ENCODE peak calls at places on chromosomes 12 and 14, in nine cellular contexts. M is body of pancreas; F is choroid plexus epithelial cell; J is CD8-positive, alpha-beta T cell; L is heart left ventricle; E is MG63; A is pancreas; W is stomach; Q is testis. N is an unnamed sample.
A peak's percentile ranks its signal among the peaks of the same experiment; 100 is the strongest.

GRCh38 chr12:66063976-66064375 is 66.6 kb downstream of the LLPH start:
- DNase-seq in L (no peak), Q (no peak), W (no peak), M (no peak), F (no peak), A (no peak), J (no peak), E (no peak), N (no peak)

GRCh38 chr12:98421336-98421735 is 94.1 kb upstream of the TMPO start:
- DNase-seq in A (no peak), W (no peak), E (no peak), F (no peak), J (no peak), M (no peak), Q (no peak), L (no peak), N (no peak)

GRCh38 chr14:103343164-103343879 is 9.3 kb downstream of the EIF5 start:
- DNase-seq in A (no peak), J (no peak), Q (no peak), W (no peak), F (peak; percentile 20), M (no peak), L (no peak), E (no peak), N (no peak)

GRCh38 chr12:80977356-80977755 is 39.6 kb upstream of the LIN7A start:
- DNase-seq in W (no peak), F (no peak), Q (no peak), L (no peak), A (no peak), E (no peak), M (no peak), J (no peak), N (no peak)

GRCh38 chr14:77183896-77184295 is 2.3 kb downstream of the TMEM63C start:
- DNase-seq in F (no peak), A (no peak), W (no peak), M (no peak), Q (no peak), L (no peak), J (no peak), E (no peak), N (no peak)

GRCh38 chr14:89767861-89768268 is 186.7 kb downstream of the EFCAB11 start:
- DNase-seq in F (peak; percentile 83), E (peak; percentile 9), A (no peak), W (no peak), L (no peak), M (peak; percentile 39), Q (peak; percentile 62), J (peak; percentile 81), N (no peak)

GRCh38 chr12:69440016-69440415 is 30.2 kb upstream of the FRS2 start:
- DNase-seq in L (no peak), E (no peak), F (no peak), Q (no peak), M (no peak), W (no peak), A (no peak), J (no peak), N (no peak)

GRCh38 chr12:78171082-78171481 is 340.4 kb downstream of the NAV3 start:
- DNase-seq in E (no peak), W (no peak), A (no peak), F (no peak), L (no peak), M (no peak), J (no peak), Q (no peak), N (no peak)

GRCh38 chr12:106586803-106587684 is 4.2 kb downstream of the RFX4 start:
- DNase-seq in Q (no peak), A (peak; percentile 54), M (peak; percentile 11), F (no peak), L (no peak), W (no peak), J (no peak), E (no peak), N (no peak)

GRCh38 chr12:121273364-121273896 is 23.1 kb downstream of the CAMKK2 start:
- DNase-seq in A (no peak), J (no peak), W (no peak), F (no peak), L (no peak), E (no peak), Q (no peak), M (no peak), N (no peak)

GRCh38 chr12:5166976-5167375 is 123.3 kb downstream of the KCNA5 start:
- DNase-seq in J (no peak), E (peak; percentile 31), L (no peak), F (peak; percentile 58), Q (no peak), A (no peak), W (no peak), M (no peak), N (peak; percentile 96)

GRCh38 chr12:98697209-98697608 is 52.1 kb downstream of the APAF1 start:
- DNase-seq in F (no peak), A (no peak), E (no peak), J (no peak), L (no peak), M (no peak), Q (no peak), W (no peak), N (no peak)

GRCh38 chr12:20450591-20450990 is 82.3 kb downstream of the PDE3A start:
- DNase-seq in J (no peak), M (no peak), Q (no peak), W (no peak), A (no peak), L (no peak), E (no peak), F (peak; percentile 51), N (no peak)

GRCh38 chr14:63276492-63277342 is 42.0 kb downstream of the GPHB5 start:
- DNase-seq in E (no peak), W (no peak), J (no peak), Q (no peak), M (peak; percentile 14), L (no peak), A (no peak), F (peak; percentile 76), N (no peak)

GRCh38 chr12:15155271-15155670 is 65.9 kb downstream of the RERG start:
- DNase-seq in L (no peak), Q (no peak), E (no peak), M (no peak), A (no peak), F (no peak), J (no peak), W (peak; percentile 38), N (no peak)

GRCh38 chr14:104586832-104587620 is 7.5 kb downstream of the C14orf180 start:
- DNase-seq in L (peak; percentile 89), A (no peak), F (no peak), W (peak; percentile 80), Q (peak; percentile 36), M (peak; percentile 45), E (peak; percentile 39), J (no peak), N (no peak)

GRCh38 chr14:68574906-68575305 is 218.0 kb downstream of the ZFP36L1 start:
- DNase-seq in W (no peak), F (peak; percentile 71), J (no peak), E (peak; percentile 53), M (no peak), A (no peak), Q (no peak), L (no peak), N (no peak)

GRCh38 chr12:130849561-130850417 is 10.7 kb upstream of the STX2 start:
- DNase-seq in E (no peak), M (peak; percentile 30), J (no peak), W (no peak), L (no peak), F (no peak), A (no peak), Q (no peak), N (no peak)

GRCh38 chr12:113055594-113056380 is 743 bp upstream of the DTX1 start:
- DNase-seq in J (no peak), F (no peak), W (no peak), E (no peak), M (no peak), Q (peak; percentile 44), L (no peak), A (peak; percentile 28), N (no peak)
- H3K4me3 ChIP-seq in J (peak overlapping the region; percentile 57), F (no peak overlapping the region), W (peak overlapping the region; percentile 66), E (no peak overlapping the region), M (no peak overlapping the region), Q (no peak overlapping the region), L (no peak overlapping the region), A (no peak overlapping the region), N (no peak overlapping the region)

DNA sequence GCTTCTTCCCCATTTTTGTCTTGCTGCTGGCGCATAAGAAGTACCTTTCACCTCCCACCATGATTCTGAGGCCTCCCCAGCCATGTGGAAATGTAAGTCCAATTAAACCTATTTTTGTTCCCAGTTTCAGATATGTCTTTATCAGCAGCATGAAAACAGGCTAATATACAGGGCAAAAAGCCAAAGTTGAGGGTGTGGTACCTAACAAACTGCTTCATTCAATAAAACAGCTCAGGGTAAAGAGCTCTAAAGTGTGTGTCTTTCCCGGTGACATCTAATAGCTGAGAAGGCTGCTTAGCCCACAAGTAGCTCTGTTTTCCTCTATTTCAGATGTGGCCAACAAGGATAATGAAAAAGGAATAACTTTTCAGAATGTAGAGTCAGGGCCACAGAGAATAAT is 76.7 kb upstream of the SLC8A3 start:
- DNase-seq in L (no peak), J (no peak), Q (no peak), E (no peak), W (no peak), A (no peak), F (no peak), M (no peak), N (no peak)
- H3K4me3 ChIP-seq in L (no peak overlapping the region), J (no peak overlapping the region), Q (no peak overlapping the region), E (no peak overlapping the region), W (no peak overlapping the region), A (no peak overlapping the region), F (no peak overlapping the region), M (no peak overlapping the region), N (no peak overlapping the region)

GRCh38 chr14:99737956-99738667 is 54.0 kb downstream of the CYP46A1 start:
- DNase-seq in M (peak; percentile 30), L (no peak), J (no peak), F (no peak), A (no peak), Q (no peak), W (peak; percentile 34), E (no peak), N (no peak)
- H3K4me3 ChIP-seq in M (peak overlapping the region; percentile 35), L (peak overlapping the region; percentile 48), J (no peak overlapping the region), F (no peak overlapping the region), A (peak overlapping the region; percentile 29), Q (no peak overlapping the region), W (peak overlapping the region; percentile 63), E (no peak overlapping the region), N (peak overlapping the region; percentile 58)

GRCh38 chr12:132471858-132472255 is 18.1 kb upstream of the FBRSL1 start:
- DNase-seq in J (no peak), W (no peak), M (no peak), F (no peak), Q (no peak), A (no peak), E (no peak), L (no peak), N (no peak)

GRCh38 chr12:132474237-132474741 is 15.7 kb upstream of the FBRSL1 start:
- DNase-seq in L (no peak), W (no peak), Q (no peak), J (no peak), A (no peak), E (peak; percentile 42), M (no peak), F (no peak), N (no peak)

GRCh38 chr12:132471011-132471857 is 18.7 kb upstream of the FBRSL1 start:
- DNase-seq in Q (no peak), E (no peak), J (no peak), F (no peak), A (no peak), L (peak; percentile 30), W (peak; percentile 59), M (peak; percentile 62), N (no peak)

GRCh38 chr12:132470417-132470816 is 19.5 kb upstream of the FBRSL1 start:
- DNase-seq in E (no peak), W (no peak), M (no peak), L (no peak), J (no peak), A (no peak), Q (no peak), F (no peak), N (no peak)

GRCh38 chr12:132472386-132472785 is 17.6 kb upstream of the FBRSL1 start:
- DNase-seq in J (no peak), M (no peak), W (no peak), L (no peak), A (no peak), Q (no peak), F (no peak), E (peak; percentile 28), N (no peak)
- H3K4me3 ChIP-seq in J (no peak overlapping the region), M (no peak overlapping the region), W (no peak overlapping the region), L (no peak overlapping the region), A (no peak overlapping the region), Q (no peak overlapping the region), F (no peak overlapping the region), E (peak overlapping the region; percentile 55), N (no peak overlapping the region)